ENCODE peak calls at places on chromosomes 12 and 14, in four cellular contexts. One of them, this sample, is unnamed.

GRCh38 chr12:101773560-101774206 is 34.4 kb upstream of the SYCP3 start:
- DNase-seq in mesothelial cell of epicardium: no peak
- DNase-seq in posterior cingulate gyrus: peak
- DNase-seq in NCI-H748 treated with DMSO at 0.1 percent for 48 hours: peak
- DNase-seq in this sample: peak

GRCh38 chr14:68680541-68681051 is 112.3 kb downstream of the ZFP36L1 start:
- DNase-seq in NCI-H748 treated with DMSO at 0.1 percent for 48 hours: no peak
- DNase-seq in mesothelial cell of epicardium: no peak
- DNase-seq in posterior cingulate gyrus: no peak
- DNase-seq in this sample: no peak

GRCh38 chr12:57008113-57008687 is 1.9 kb upstream of the ZBTB39 start:
- DNase-seq in posterior cingulate gyrus: no peak
- DNase-seq in NCI-H748 treated with DMSO at 0.1 percent for 48 hours: peak
- DNase-seq in mesothelial cell of epicardium: no peak
- DNase-seq in this sample: no peak

GRCh38 chr12:102748704-102749103 is 168.3 kb downstream of the PAH start:
- DNase-seq in posterior cingulate gyrus: no peak
- DNase-seq in mesothelial cell of epicardium: no peak
- DNase-seq in NCI-H748 treated with DMSO at 0.1 percent for 48 hours: no peak
- DNase-seq in this sample: no peak

GRCh38 chr12:28278960-28279359 is 88.7 kb downstream of the CCDC91 start:
- DNase-seq in mesothelial cell of epicardium: no peak
- DNase-seq in NCI-H748 treated with DMSO at 0.1 percent for 48 hours: no peak
- DNase-seq in posterior cingulate gyrus: no peak
- DNase-seq in this sample: no peak

GRCh38 chr12:19150273-19150895 is 20.9 kb downstream of the PLEKHA5 start:
- DNase-seq in mesothelial cell of epicardium: no peak
- DNase-seq in NCI-H748 treated with DMSO at 0.1 percent for 48 hours: no peak
- DNase-seq in posterior cingulate gyrus: no peak
- DNase-seq in this sample: no peak

GRCh38 chr14:44979740-44980346 is 17.9 kb downstream of the TOGARAM1 start:
- DNase-seq in NCI-H748 treated with DMSO at 0.1 percent for 48 hours: no peak
- DNase-seq in posterior cingulate gyrus: no peak
- DNase-seq in mesothelial cell of epicardium: no peak
- DNase-seq in this sample: no peak

GRCh38 chr12:84397279-84397678 is 515.3 kb downstream of the SLC6A15 start:
- DNase-seq in NCI-H748 treated with DMSO at 0.1 percent for 48 hours: peak
- DNase-seq in posterior cingulate gyrus: no peak
- DNase-seq in mesothelial cell of epicardium: no peak
- DNase-seq in this sample: no peak

GRCh38 chr14:42930058-42930457 is 1323.4 kb downstream of the LRFN5 start:
- DNase-seq in posterior cingulate gyrus: no peak
- DNase-seq in NCI-H748 treated with DMSO at 0.1 percent for 48 hours: no peak
- DNase-seq in mesothelial cell of epicardium: no peak
- DNase-seq in this sample: peak

GRCh38 chr12:15650399-15651128 is 138.6 kb downstream of the EPS8 start:
- DNase-seq in posterior cingulate gyrus: no peak
- DNase-seq in mesothelial cell of epicardium: no peak
- DNase-seq in NCI-H748 treated with DMSO at 0.1 percent for 48 hours: no peak
- DNase-seq in this sample: no peak

GRCh38 chr14:66568220-66568619 is 60.3 kb downstream of the GPHN start:
- DNase-seq in NCI-H748 treated with DMSO at 0.1 percent for 48 hours: no peak
- DNase-seq in mesothelial cell of epicardium: no peak
- DNase-seq in posterior cingulate gyrus: no peak
- DNase-seq in this sample: no peak

GRCh38 chr14:33916663-33917565 is 34.0 kb downstream of the EGLN3 start:
- DNase-seq in mesothelial cell of epicardium: no peak
- DNase-seq in NCI-H748 treated with DMSO at 0.1 percent for 48 hours: no peak
- DNase-seq in posterior cingulate gyrus: no peak
- DNase-seq in this sample: no peak

GRCh38 chr12:6372403-6373003 is 2.9 kb downstream of the SCNN1A start:
- DNase-seq in posterior cingulate gyrus: no peak
- DNase-seq in NCI-H748 treated with DMSO at 0.1 percent for 48 hours: peak
- DNase-seq in mesothelial cell of epicardium: no peak
- DNase-seq in this sample: peak

GRCh38 chr14:55609681-55610080 is 29.7 kb downstream of the KTN1 start:
- DNase-seq in posterior cingulate gyrus: no peak
- DNase-seq in mesothelial cell of epicardium: no peak
- DNase-seq in NCI-H748 treated with DMSO at 0.1 percent for 48 hours: no peak
- DNase-seq in this sample: no peak

GRCh38 chr12:131209082-131210070 is 255.7 kb downstream of the ADGRD1 start:
- DNase-seq in posterior cingulate gyrus: peak
- DNase-seq in NCI-H748 treated with DMSO at 0.1 percent for 48 hours: no peak
- DNase-seq in mesothelial cell of epicardium: no peak
- DNase-seq in this sample: no peak

GRCh38 chr14:103067231-103067954 is 10.0 kb upstream of the CDC42BPB start:
- DNase-seq in posterior cingulate gyrus: no peak
- DNase-seq in mesothelial cell of epicardium: no peak
- DNase-seq in NCI-H748 treated with DMSO at 0.1 percent for 48 hours: no peak
- DNase-seq in this sample: no peak

GRCh38 chr14:93331375-93332031 is 1.3 kb downstream of the BTBD7 start:
- DNase-seq in NCI-H748 treated with DMSO at 0.1 percent for 48 hours: no peak
- DNase-seq in mesothelial cell of epicardium: no peak
- DNase-seq in posterior cingulate gyrus: no peak
- DNase-seq in this sample: no peak

GRCh38 chr14:62064741-62065323 is 302.6 kb downstream of the SNAPC1 start:
- DNase-seq in mesothelial cell of epicardium: no peak
- DNase-seq in posterior cingulate gyrus: no peak
- DNase-seq in NCI-H748 treated with DMSO at 0.1 percent for 48 hours: no peak
- DNase-seq in this sample: no peak

GRCh38 chr12:26003065-26003464 is 44.6 kb downstream of the RASSF8 start:
- DNase-seq in mesothelial cell of epicardium: no peak
- DNase-seq in posterior cingulate gyrus: no peak
- DNase-seq in NCI-H748 treated with DMSO at 0.1 percent for 48 hours: no peak
- DNase-seq in this sample: no peak

GRCh38 chr14:24339284-24340151 is at the start of gene RIPK3:
- DNase-seq in posterior cingulate gyrus: no peak
- DNase-seq in mesothelial cell of epicardium: no peak
- DNase-seq in NCI-H748 treated with DMSO at 0.1 percent for 48 hours: no peak
- DNase-seq in this sample: no peak

GRCh38 chr12:77795699-77796098 is 35.0 kb upstream of the NAV3 start:
- DNase-seq in NCI-H748 treated with DMSO at 0.1 percent for 48 hours: no peak
- DNase-seq in posterior cingulate gyrus: no peak
- DNase-seq in mesothelial cell of epicardium: no peak
- DNase-seq in this sample: no peak

GRCh38 chr12:57078519-57079404 is at the start of gene NEMP1:
- DNase-seq in posterior cingulate gyrus: peak
- DNase-seq in mesothelial cell of epicardium: peak
- DNase-seq in NCI-H748 treated with DMSO at 0.1 percent for 48 hours: peak
- DNase-seq in this sample: peak

GRCh38 chr14:22411398-22411797 is 177.6 kb downstream of the DAD1 start:
- DNase-seq in NCI-H748 treated with DMSO at 0.1 percent for 48 hours: no peak
- DNase-seq in mesothelial cell of epicardium: no peak
- DNase-seq in posterior cingulate gyrus: no peak
- DNase-seq in this sample: no peak

This sample was measured in NCI-H2029 treated with DMSO at 0.1 percent for 48 hours.